ENCODE peak calls at places on chromosome 16, in four cellular contexts. X is LNCaP clone FGC, J is B cell, B is cardiac fibroblast. H is an unnamed sample.

GRCh38 chr16:938136-938535 is 32.6 kb downstream of the LMF1 start:
- DNase-seq in X (no peak), J (no peak), B (no peak), H (no peak)

GRCh38 chr16:81277681-81278080 is 37.1 kb upstream of the GAN start:
- DNase-seq in X (peak), J (no peak), B (no peak), H (no peak)

GRCh38 chr16:2422123-2422867 is 7.0 kb upstream of the CCNF start:
- DNase-seq in X (no peak), J (no peak), B (no peak), H (no peak)

GRCh38 chr16:23061669-23062068 is 87.6 kb downstream of the USP31 start:
- DNase-seq in X (no peak), J (no peak), B (no peak), H (no peak)

GRCh38 chr16:81447383-81448101 is 2.9 kb downstream of the CMIP start:
- DNase-seq in X (peak), J (no peak), B (no peak), H (peak)

GRCh38 chr16:88469615-88470395 is 16.7 kb downstream of the ZFPM1 start:
- DNase-seq in X (no peak), J (no peak), B (no peak), H (no peak)

GRCh38 chr16:20866161-20866772 is 33.9 kb downstream of the DCUN1D3 start:
- DNase-seq in X (no peak), J (no peak), B (peak), H (peak)

GRCh38 chr16:3999890-4000325 is 116.3 kb downstream of the ADCY9 start:
- DNase-seq in X (no peak), J (no peak), B (no peak), H (no peak)

GRCh38 chr16:637081-638018 is 1.2 kb upstream of the METTL26 start:
- DNase-seq in X (no peak), J (peak), B (peak), H (peak)

GRCh38 chr16:27382187-27382855 is 19.7 kb upstream of the IL21R start:
- DNase-seq in X (no peak), J (peak), B (no peak), H (no peak)

GRCh38 chr16:55257971-55258613 is 65.9 kb upstream of the IRX6 start:
- DNase-seq in X (peak), J (no peak), B (peak), H (peak)

GRCh38 chr16:22397459-22397858 is 23.0 kb upstream of the CDR2 start:
- DNase-seq in X (no peak), J (no peak), B (peak), H (peak)

GRCh38 chr16:72195609-72196008 is 23.7 kb upstream of the PMFBP1 start:
- DNase-seq in X (no peak), J (no peak), B (no peak), H (no peak)

GRCh38 chr16:54927125-54928015 is 3.3 kb upstream of the IRX5 start:
- DNase-seq in X (peak), J (no peak), B (no peak), H (peak)

GRCh38 chr16:22813946-22814325 is at the start of gene HS3ST2:
- DNase-seq in X (no peak), J (no peak), B (peak), H (peak)

GRCh38 chr16:58024347-58024672 is 1.2 kb upstream of the MMP15 start:
- DNase-seq in X (no peak), J (no peak), B (no peak), H (no peak)

GRCh38 chr16:1108299-1109252 is 12.5 kb upstream of the C1QTNF8 start:
- DNase-seq in X (peak), J (no peak), B (peak), H (peak)

GRCh38 chr16:64287667-64288521 is 834.0 kb downstream of the CDH11 start:
- DNase-seq in X (no peak), J (no peak), B (no peak), H (no peak)

GRCh38 chr16:70304892-70305448 is 6.0 kb downstream of the DDX19B start:
- DNase-seq in X (no peak), J (no peak), B (no peak), H (no peak)

GRCh38 chr16:53549970-53550406 is 47.0 kb upstream of the AKTIP start:
- DNase-seq in X (peak), J (peak), B (peak), H (peak)

GRCh38 chr16:11079657-11080187 is 135.4 kb downstream of the CLEC16A start:
- DNase-seq in X (no peak), J (no peak), B (peak), H (peak)

GRCh38 chr16:19177111-19177747 is 9.2 kb downstream of the SYT17 start:
- DNase-seq in X (no peak), J (no peak), B (no peak), H (no peak)

GRCh38 chr16:31010539-31010938 is at the start of gene STX1B:
- DNase-seq in X (no peak), J (no peak), B (no peak), H (no peak)

GRCh38 chr16:12100124-12100647 is 123.7 kb downstream of the SNX29 start:
- DNase-seq in X (no peak), J (no peak), B (no peak), H (no peak)

GRCh38 chr16:78995441-78995840 is 605.1 kb downstream of the MAF start:
- DNase-seq in X (no peak), J (no peak), B (no peak), H (no peak)

GRCh38 chr16:1895949-1896675 is 22.1 kb downstream of the HS3ST6 start:
- DNase-seq in X (no peak), J (no peak), B (no peak), H (no peak)

GRCh38 chr16:69406780-69407331 is 17.6 kb upstream of the CYB5B start:
- DNase-seq in X (no peak), J (no peak), B (no peak), H (no peak)

GRCh38 chr16:53282975-53283946 is 151.0 kb upstream of the RBL2 start:
- DNase-seq in X (peak), J (no peak), B (peak), H (peak)

GRCh38 chr16:12976936-12977335 is 75.5 kb downstream of the SHISA9 start:
- DNase-seq in X (no peak), J (no peak), B (no peak), H (peak)

GRCh38 chr16:62058412-62058811 is 22.2 kb upstream of the CDH8 start:
- DNase-seq in X (no peak), J (no peak), B (no peak), H (no peak)

GRCh38 chr16:64440421-64440831 is 681.4 kb downstream of the CDH11 start:
- DNase-seq in X (no peak), J (no peak), B (peak), H (peak)

GRCh38 chr16:88842308-88842756 is 14.4 kb downstream of the GALNS start:
- DNase-seq in X (no peak), J (no peak), B (no peak), H (no peak)

GRCh38 chr16:457732-458400 is 32.4 kb downstream of the RAB11FIP3 start:
- DNase-seq in X (no peak), J (no peak), B (peak), H (no peak)

GRCh38 chr16:17470002-17470870 is 524 bp downstream of the XYLT1 start:
- DNase-seq in X (no peak), J (no peak), B (no peak), H (no peak)

GRCh38 chr16:17177968-17178880 is 292.5 kb downstream of the XYLT1 start:
- DNase-seq in X (no peak), J (no peak), B (no peak), H (no peak)

GRCh38 chr16:81261049-81261648 is 22.7 kb downstream of the BCO1 start:
- DNase-seq in X (no peak), J (no peak), B (no peak), H (peak)

GRCh38 chr16:4612474-4612931 is 2.2 kb downstream of the UBALD1 start:
- DNase-seq in X (no peak), J (no peak), B (no peak), H (no peak)

GRCh38 chr16:73433493-73434307 is 385.8 kb upstream of the ZFHX3 start:
- DNase-seq in X (no peak), J (no peak), B (no peak), H (no peak)

GRCh38 chr16:85026696-85027095 is 899 bp upstream of the KIAA0513 start:
- DNase-seq in X (no peak), J (no peak), B (no peak), H (no peak)

GRCh38 chr16:85028638-85029412 is 1.2 kb downstream of the KIAA0513 start:
- DNase-seq in X (no peak), J (peak), B (no peak), H (peak)

GRCh38 chr16:85025781-85026653 is 1.6 kb upstream of the KIAA0513 start:
- DNase-seq in X (no peak), J (no peak), B (no peak), H (no peak)

GRCh38 chr16:85027968-85028637 is 508 bp downstream of the KIAA0513 start:
- DNase-seq in X (no peak), J (no peak), B (no peak), H (no peak)

DNA sequence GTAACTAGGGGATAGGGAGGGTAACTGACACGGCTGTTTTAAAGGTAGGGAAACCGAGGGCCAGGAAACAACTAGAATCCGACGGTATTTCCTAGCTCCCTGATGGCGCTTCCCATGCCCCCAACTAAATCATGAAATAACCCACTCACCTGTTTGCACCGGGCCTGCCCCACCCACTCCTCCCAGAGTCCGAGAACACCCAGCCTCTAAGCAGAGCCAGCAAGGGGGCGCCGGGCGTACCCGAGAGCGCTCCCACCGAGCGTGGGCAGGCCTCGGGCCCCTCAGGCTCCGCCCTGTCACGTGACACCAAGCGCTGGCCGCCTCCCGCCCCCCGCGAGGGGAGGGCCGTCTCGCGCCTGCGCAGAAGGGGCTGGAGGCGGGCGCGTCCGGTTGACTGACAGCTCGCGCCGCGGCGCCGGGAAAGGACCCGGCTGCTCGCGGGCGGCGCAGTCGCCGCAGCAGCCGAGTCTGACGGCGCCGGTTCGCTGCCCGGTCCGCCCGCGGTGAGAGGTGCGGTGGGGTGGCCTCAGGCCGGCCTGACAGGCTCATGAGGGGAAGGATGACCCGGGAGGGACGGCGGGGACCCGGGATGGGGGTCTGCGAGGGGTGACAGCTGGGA is at the start of gene KIAA0513:
- DNase-seq in X (no peak), J (peak), B (peak), H (peak)
- TF ChIP-seq CTCF in X (peak), J (no peak), B (peak), H (no peak)

DNA sequence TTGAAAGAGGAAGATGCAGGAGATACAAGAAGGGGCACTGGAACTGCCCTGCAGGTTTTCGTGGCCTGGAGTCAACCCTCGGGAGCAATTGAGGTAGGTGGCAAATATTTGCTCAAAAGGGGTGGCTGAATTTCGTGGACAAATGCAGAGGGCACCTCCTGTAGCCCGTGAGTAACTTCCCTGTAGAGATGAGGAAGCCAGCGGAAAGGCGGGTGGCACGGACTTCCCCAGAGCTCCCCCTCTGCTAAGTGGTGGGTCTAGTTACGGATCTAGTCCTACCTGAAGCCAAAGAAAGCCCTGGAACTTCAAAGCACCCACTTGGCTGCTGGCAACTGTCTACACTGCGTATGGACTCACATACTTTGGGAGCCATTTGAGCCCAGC is 1.0 kb upstream of the ATP2C2 start:
- DNase-seq in X (no peak), J (no peak), B (no peak), H (no peak)
- TF ChIP-seq CTCF in X (no peak), J (no peak), B (no peak), H (no peak)

GRCh38 chr16:84909686-84910085 is 89.9 kb downstream of the CRISPLD2 start:
- DNase-seq in X (no peak), J (no peak), B (no peak), H (no peak)

GRCh38 chr16:84911490-84912216 is 91.9 kb downstream of the CRISPLD2 start:
- DNase-seq in X (no peak), J (no peak), B (peak), H (peak)

GRCh38 chr16:84905965-84906460 is 86.2 kb downstream of the CRISPLD2 start:
- DNase-seq in X (no peak), J (no peak), B (no peak), H (no peak)

GRCh38 chr16:84907046-84907445 is 87.3 kb downstream of the CRISPLD2 start:
- DNase-seq in X (no peak), J (no peak), B (no peak), H (no peak)

GRCh38 chr16:84907575-84907974 is 87.8 kb downstream of the CRISPLD2 start:
- DNase-seq in X (no peak), J (no peak), B (peak), H (no peak)
- TF ChIP-seq CTCF in X (no peak), J (no peak), B (no peak), H (no peak)

GRCh38 chr16:85567101-85567866 is 45.8 kb upstream of the GSE1 start:
- DNase-seq in X (no peak), J (no peak), B (no peak), H (no peak)
- TF ChIP-seq CTCF in X (no peak), J (no peak), B (no peak), H (no peak)

GRCh38 chr16:29790949-29791844 is 646 bp downstream of the KIF22 start:
- DNase-seq in X (no peak), J (peak), B (no peak), H (no peak)
- TF ChIP-seq CTCF in X (no peak), J (no peak), B (no peak), H (no peak)

GRCh38 chr16:67248401-67249177 is at the start of gene SLC9A5:
- DNase-seq in X (no peak), J (no peak), B (no peak), H (no peak)
- TF ChIP-seq CTCF in X (peak), J (peak), B (no peak), H (no peak)

GRCh38 chr16:50932348-50932916 is 190.5 kb downstream of the CYLD start:
- DNase-seq in X (no peak), J (no peak), B (peak), H (peak)
- TF ChIP-seq CTCF in X (no peak), J (no peak), B (no peak), H (no peak)

GRCh38 chr16:47132310-47132709 is 11.4 kb downstream of the NETO2 start:
- DNase-seq in X (no peak), J (no peak), B (peak), H (no peak)
- TF ChIP-seq CTCF in X (peak), J (no peak), B (no peak), H (no peak)

H was measured in MCF 10A.